ENCODE peak calls at places on chromosomes 3 and 15, in eight cellular contexts. H is HCT116, U is neural progenitor cell, E is hepatocyte, B is OCI-LY7, L is GM23248, G is PC-3, T is SK-N-SH. M is an unnamed sample. For H4K20me1 and H3K9me3, the result is how much of the 10 kb centered on the place peaks cover.

GRCh38 chr3:50150863-50151686 is 4.0 kb upstream of the SEMA3F start:
- DNase-seq in B (no peak), H (no peak), L (no peak), T (peak), E (peak), G (no peak), U (peak), M (no peak)

GRCh38 chr3:197083486-197083885 is 53.9 kb upstream of the MELTF start:
- DNase-seq in E (peak), H (no peak), T (no peak), L (peak), B (no peak), U (no peak), G (peak), M (no peak)

GRCh38 chr3:102737353-102737752 is 302.5 kb downstream of the ZPLD1 start:
- DNase-seq in G (no peak), U (no peak), L (no peak), H (no peak), T (no peak), E (no peak), B (no peak), M (no peak)

GRCh38 chr3:172635588-172635987 is 75.3 kb downstream of the NCEH1 start:
- DNase-seq in T (no peak), G (peak), H (peak), U (no peak), B (no peak), L (peak), E (no peak), M (no peak)

GRCh38 chr15:91849180-91849579 is 4.3 kb upstream of the SLCO3A1 start:
- DNase-seq in T (no peak), L (no peak), E (no peak), G (no peak), U (no peak), B (no peak), H (no peak), M (no peak)

GRCh38 chr15:78314181-78314581 is 14.8 kb upstream of the SKIC8 start:
- DNase-seq in U (no peak), G (no peak), B (no peak), E (no peak), H (no peak), T (no peak), L (no peak), M (no peak)

GRCh38 chr3:56758539-56758981 is 43.2 kb downstream of the ARHGEF3 start:
- DNase-seq in L (peak), E (peak), B (no peak), H (peak), G (peak), U (no peak), T (peak), M (no peak)

GRCh38 chr3:141796436-141797166 is 33.4 kb downstream of the GRK7 start:
- DNase-seq in L (peak), T (no peak), G (no peak), B (peak), E (no peak), U (no peak), H (no peak), M (peak)

GRCh38 chr15:73683624-73684536 is at the start of gene CD276:
- DNase-seq in B (no peak), U (peak), L (peak), E (peak), H (peak), T (peak), G (peak), M (peak)

GRCh38 chr15:70597056-70597603 is 166.2 kb downstream of the UACA start:
- DNase-seq in T (no peak), H (no peak), U (no peak), G (peak), E (peak), B (no peak), L (peak), M (no peak)

GRCh38 chr3:126685041-126685440 is 19.0 kb upstream of the CHCHD6 start:
- DNase-seq in L (peak), B (no peak), T (no peak), U (no peak), E (no peak), H (no peak), G (no peak), M (no peak)

GRCh38 chr3:48891606-48892005 is 7.1 kb downstream of the SLC25A20 start:
- DNase-seq in E (no peak), T (no peak), G (peak), U (no peak), H (no peak), L (no peak), B (no peak), M (no peak)

GRCh38 chr3:127546517-127546916 is 44.0 kb downstream of the TPRA1 start:
- DNase-seq in B (no peak), G (no peak), L (no peak), H (no peak), E (no peak), T (no peak), U (no peak), M (no peak)

GRCh38 chr3:632571-633170 is 436.1 kb downstream of the CHL1 start:
- DNase-seq in H (peak), U (peak), B (peak), E (peak), G (peak), L (peak), T (peak), M (peak)

GRCh38 chr3:194134757-194135515 is 1.0 kb upstream of the HES1 start:
- DNase-seq in L (peak), B (peak), T (peak), E (peak), G (peak), H (peak), U (peak), M (peak)

GRCh38 chr3:15300318-15301078 is 31.9 kb downstream of the SH3BP5 start:
- DNase-seq in L (peak), G (peak), T (no peak), B (no peak), H (peak), U (no peak), E (no peak), M (no peak)

GRCh38 chr3:100213891-100214573 is 46.8 kb upstream of the TBC1D23 start:
- DNase-seq in L (peak), B (no peak), E (no peak), U (no peak), H (no peak), G (peak), T (no peak), M (no peak)

GRCh38 chr3:52299247-52299657 is 11.6 kb downstream of the GLYCTK start:
- DNase-seq in T (no peak), H (no peak), E (no peak), L (no peak), U (peak), G (no peak), B (no peak), M (no peak)

GRCh38 chr3:159881828-159882309 is 106.8 kb upstream of the IL12A start:
- DNase-seq in U (no peak), L (no peak), G (no peak), T (no peak), B (no peak), E (no peak), H (no peak), M (no peak)

GRCh38 chr3:149612456-149612855 is 45.4 kb downstream of the WWTR1 start:
- DNase-seq in B (no peak), G (no peak), U (no peak), T (no peak), L (no peak), E (no peak), H (no peak), M (no peak)

GRCh38 chr15:90400005-90400758 is 12.1 kb downstream of the IQGAP1 start:
- DNase-seq in U (no peak), T (no peak), E (no peak), G (no peak), L (no peak), B (no peak), H (no peak), M (no peak)

GRCh38 chr3:133894334-133895207 is 1.1 kb downstream of the RAB6B start:
- DNase-seq in U (peak), L (peak), B (no peak), E (peak), H (no peak), T (peak), G (no peak), M (no peak)

GRCh38 chr3:181637056-181637798 is 74.5 kb upstream of the SOX2 start:
- DNase-seq in B (no peak), E (no peak), T (no peak), L (no peak), G (no peak), U (no peak), H (no peak), M (no peak)

GRCh38 chr3:142853270-142854163 is 35.4 kb downstream of the PCOLCE2 start:
- DNase-seq in G (peak), U (no peak), H (peak), L (peak), E (peak), B (no peak), T (no peak), M (no peak)

GRCh38 chr3:191889781-191890180 is 428.8 kb downstream of the PYDC2 start:
- DNase-seq in G (peak), H (no peak), T (no peak), L (no peak), E (no peak), B (no peak), U (no peak), M (no peak)

GRCh38 chr3:77319711-77320110 is 279.8 kb downstream of the ROBO2 start:
- DNase-seq in U (peak), E (no peak), L (peak), H (no peak), T (peak), G (peak), B (peak), M (no peak)

GRCh38 chr3:48226959-48227358 is 3.7 kb downstream of the CAMP start:
- DNase-seq in B (peak), T (no peak), H (no peak), U (no peak), E (no peak), G (no peak), L (no peak), M (no peak)

GRCh38 chr15:90558182-90558581 is 28.5 kb downstream of the CRTC3 start:
- DNase-seq in E (peak), G (no peak), B (no peak), T (peak), U (no peak), L (peak), H (no peak), M (no peak)

GRCh38 chr3:134300520-134300919 is 49.9 kb upstream of the RYK start:
- DNase-seq in T (peak), U (peak), E (no peak), H (no peak), G (no peak), L (peak), B (no peak), M (no peak)

GRCh38 chr3:97278506-97278905 is 464.1 kb downstream of the EPHA6 start:
- DNase-seq in H (no peak), E (no peak), U (peak), B (no peak), G (no peak), L (no peak), T (peak), M (no peak)

GRCh38 chr3:185763347-185764010 is 61.4 kb downstream of the IGF2BP2 start:
- DNase-seq in B (no peak), T (no peak), E (no peak), L (no peak), H (no peak), G (no peak), U (no peak), M (no peak)

GRCh38 chr3:185764168-185764988 is 60.5 kb downstream of the IGF2BP2 start:
- DNase-seq in E (no peak), B (no peak), U (peak), G (no peak), L (peak), H (no peak), T (no peak), M (no peak)

GRCh38 chr3:185770071-185770470 is 54.8 kb downstream of the IGF2BP2 start:
- DNase-seq in H (no peak), L (no peak), U (no peak), E (no peak), T (no peak), B (no peak), G (peak), M (no peak)

GRCh38 chr3:185767324-185767688 is 57.5 kb downstream of the IGF2BP2 start:
- DNase-seq in H (no peak), L (no peak), B (no peak), T (no peak), E (no peak), G (no peak), U (no peak), M (no peak)

GRCh38 chr3:185766645-185767323 is 58.1 kb downstream of the IGF2BP2 start:
- DNase-seq in E (no peak), H (no peak), B (no peak), L (no peak), G (peak), U (no peak), T (no peak), M (peak)
- H4K20me1 ChIP-seq in E (half or more), H (under half), B (under half), L (under half), G (under half), U (half or more), T (half or more), M (under half)

GRCh38 chr3:78919021-78919755 is 848.6 kb downstream of the ROBO1 start:
- DNase-seq in U (no peak), T (no peak), B (no peak), E (peak), G (no peak), H (no peak), L (peak), M (no peak)

GRCh38 chr3:78912687-78913086 is 855.1 kb downstream of the ROBO1 start:
- DNase-seq in B (no peak), G (no peak), H (no peak), U (no peak), E (no peak), L (no peak), T (no peak), M (no peak)

GRCh38 chr3:78918361-78919020 is 849.3 kb downstream of the ROBO1 start:
- DNase-seq in U (no peak), T (no peak), E (no peak), L (peak), G (no peak), B (no peak), H (no peak), M (no peak)

GRCh38 chr3:78913711-78914110 is 854.1 kb downstream of the ROBO1 start:
- DNase-seq in B (no peak), U (peak), H (no peak), L (no peak), G (no peak), E (no peak), T (no peak), M (no peak)

GRCh38 chr3:78917541-78917940 is 850.3 kb downstream of the ROBO1 start:
- DNase-seq in T (no peak), B (no peak), U (no peak), E (no peak), L (no peak), G (no peak), H (no peak), M (no peak)
- TF ChIP-seq EZH2phosphoT487 in T (no peak), B (no peak), U (no peak), E (no peak), L (no peak), G (no peak), H (no peak), M (no peak)

GRCh38 chr15:50164458-50164857 is 17.5 kb upstream of the SLC27A2 start:
- DNase-seq in T (no peak), H (no peak), E (no peak), B (no peak), U (no peak), L (peak), G (no peak), M (no peak)

GRCh38 chr15:50163719-50164410 is 18.1 kb upstream of the SLC27A2 start:
- DNase-seq in E (no peak), L (peak), G (no peak), B (no peak), H (no peak), U (no peak), T (no peak), M (no peak)

GRCh38 chr15:50166216-50166615 is 15.8 kb upstream of the SLC27A2 start:
- DNase-seq in B (no peak), G (no peak), E (no peak), L (peak), T (no peak), H (no peak), U (no peak), M (no peak)

GRCh38 chr15:50168778-50169411 is 13.1 kb upstream of the SLC27A2 start:
- DNase-seq in G (no peak), L (no peak), H (no peak), B (no peak), U (no peak), T (no peak), E (peak), M (no peak)

GRCh38 chr15:50167112-50167511 is 14.9 kb upstream of the SLC27A2 start:
- DNase-seq in G (no peak), E (no peak), T (no peak), H (no peak), B (no peak), L (no peak), U (no peak), M (no peak)
- H3K9me3 ChIP-seq in G (under half), E (under half), T (under half), H (under half), B (under half), L (under half), U (under half), M (under half)

DNA sequence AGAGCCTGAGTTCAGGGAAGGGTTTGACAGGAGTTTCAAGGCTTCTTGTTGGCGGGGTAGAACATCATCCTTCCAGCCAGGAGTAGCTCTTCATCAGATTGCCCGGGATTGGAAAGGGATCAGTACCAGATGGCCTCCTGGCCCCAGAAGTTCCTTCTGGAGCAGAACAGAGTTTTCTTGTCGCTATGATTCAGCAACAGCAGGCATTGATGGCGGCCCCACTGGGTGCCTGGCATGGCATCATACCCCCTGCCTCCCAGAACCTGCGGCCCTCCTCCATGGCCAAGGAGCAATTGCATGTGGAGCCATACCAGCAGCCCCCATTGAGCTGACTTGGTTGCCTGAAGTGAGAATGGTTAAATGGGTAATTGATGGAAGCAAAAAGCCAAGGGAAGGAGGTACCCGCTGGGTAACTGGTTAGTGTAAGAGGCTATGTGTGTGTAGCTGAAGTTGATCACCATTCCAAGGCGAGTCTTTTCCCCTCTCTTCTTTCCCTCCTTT is 305.6 kb downstream of the PTPRG start:
- DNase-seq in T (no peak), E (no peak), L (no peak), H (no peak), B (no peak), U (no peak), G (no peak), M (no peak)
- H4K20me1 ChIP-seq in T (under half), E (under half), L (under half), H (under half), B (under half), U (under half), G (under half), M (under half)

DNA sequence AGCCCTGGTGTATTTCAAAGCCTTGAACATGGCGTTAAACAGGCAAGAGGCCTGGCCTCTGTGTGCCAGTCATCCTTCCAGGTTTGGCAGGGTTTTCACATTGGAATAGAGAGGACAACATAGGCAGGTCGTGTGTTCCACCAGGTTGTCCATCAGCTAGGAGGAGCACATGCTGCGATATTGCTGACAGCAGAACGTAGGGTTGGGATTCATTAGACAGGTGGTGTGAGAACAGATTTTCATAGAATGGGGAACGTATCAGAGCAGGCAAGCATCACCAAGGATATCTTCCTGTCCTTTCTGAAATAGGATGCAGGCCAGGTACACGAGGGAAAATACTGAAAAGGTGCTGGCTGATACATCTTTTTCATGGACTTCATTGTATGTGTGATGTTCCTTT is 26.4 kb downstream of the MINAR1 start:
- DNase-seq in E (no peak), B (no peak), U (no peak), H (no peak), T (no peak), L (no peak), G (no peak), M (no peak)
- TF ChIP-seq EZH2phosphoT487 in E (no peak), B (no peak), U (no peak), H (no peak), T (no peak), L (no peak), G (no peak), M (no peak)

DNA sequence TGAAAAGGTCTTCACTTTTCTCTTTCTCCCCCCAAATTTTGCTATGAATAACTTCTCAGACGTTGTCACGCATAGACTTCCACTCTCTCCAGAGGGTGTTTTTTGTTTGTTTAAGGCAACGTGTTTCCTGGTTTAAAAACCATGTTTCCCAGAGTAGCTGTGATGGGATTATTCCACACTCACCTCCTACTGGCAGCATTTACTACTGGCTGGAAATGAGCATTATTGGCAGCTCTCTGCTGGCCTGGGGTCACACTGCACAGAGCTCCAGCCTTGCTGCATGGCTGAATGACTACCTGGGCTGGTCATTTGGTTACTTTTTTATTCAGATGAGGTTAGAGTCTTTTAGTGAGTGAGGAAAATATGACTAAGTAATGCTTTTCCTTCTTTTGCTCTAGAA is 65.2 kb downstream of the RARB start:
- DNase-seq in B (no peak), G (no peak), H (no peak), U (no peak), L (peak), E (no peak), T (no peak), M (no peak)
- H3K9me3 ChIP-seq in B (under half), G (under half), H (under half), U (under half), L (under half), E (under half), T (under half), M (under half)

DNA sequence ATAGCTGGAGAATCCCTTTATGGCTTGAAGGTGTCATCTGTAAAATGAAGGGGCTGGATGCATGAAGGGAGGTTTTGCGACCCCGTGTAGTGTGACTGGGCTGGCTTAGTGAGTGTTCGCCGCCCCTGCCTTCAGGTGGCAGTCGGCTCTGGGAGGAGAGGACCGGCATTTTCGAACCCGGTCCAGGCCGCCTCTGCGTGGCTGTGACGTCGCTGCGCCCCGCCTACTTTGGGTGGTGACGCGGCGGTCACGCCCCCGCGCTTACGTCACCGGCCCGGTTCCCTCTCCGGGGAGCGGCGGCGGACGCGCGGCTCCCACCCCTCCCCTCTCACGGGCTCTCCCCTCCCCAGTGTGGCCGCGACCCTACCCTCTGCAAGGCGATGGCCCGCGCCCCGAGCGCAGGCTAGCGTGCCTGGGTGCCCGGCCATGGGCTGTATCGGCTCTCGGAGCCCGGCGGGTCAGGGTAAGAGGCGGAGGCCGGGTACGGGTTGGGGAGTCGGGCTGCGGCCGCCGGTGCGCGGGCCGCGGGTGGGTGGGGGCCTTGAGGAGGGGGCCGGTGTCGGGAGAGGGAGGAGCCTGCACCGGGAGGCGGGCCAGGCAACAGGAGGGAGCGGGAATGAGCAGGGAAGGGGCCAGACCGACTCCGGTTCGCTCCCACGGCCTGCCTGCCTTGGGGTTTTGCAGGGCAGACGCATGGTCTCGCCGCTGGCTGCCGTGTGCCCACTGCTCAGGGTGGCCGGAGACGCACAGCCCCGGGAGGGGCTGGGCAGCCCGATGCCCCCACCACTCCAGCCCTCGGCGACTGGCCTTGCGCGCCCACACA is 1.5 kb upstream of the FAM131A start:
- DNase-seq in E (peak), L (peak), T (peak), H (peak), U (peak), G (peak), B (peak), M (peak)
- H4K20me1 ChIP-seq in E (under half), L (under half), T (under half), H (under half), U (half or more), G (under half), B (under half), M (under half)

M was measured in MM.1S.